ENCODE peak calls at places on chromosomes 3 and 15, in seven cellular contexts. H is CD4-positive, alpha-beta T cell; A is nephron progenitor cell; M is BJ; F is GM13976; W is colonic mucosa; B is neural crest cell. C is an unnamed sample.

GRCh38 chr3:8460815-8461482 is 40.7 kb upstream of the LMCD1 start:
- DNase-seq in H (no peak), A (no peak), M (peak), F (no peak), W (no peak), B (no peak), C (no peak)

GRCh38 chr15:65391732-65392131 is 13.9 kb upstream of the IGDCC3 start:
- DNase-seq in H (no peak), A (no peak), M (no peak), F (no peak), W (no peak), B (no peak), C (no peak)

GRCh38 chr3:21170964-21171363 is 580.0 kb downstream of the ZNF385D start:
- DNase-seq in H (no peak), A (peak), M (no peak), F (peak), W (no peak), B (peak), C (no peak)

GRCh38 chr3:178875157-178875556 is 196.5 kb downstream of the ZMAT3 start:
- DNase-seq in H (no peak), A (no peak), M (no peak), F (no peak), W (no peak), B (no peak), C (no peak)

GRCh38 chr3:115885621-115886020 is 262.3 kb downstream of the GAP43 start:
- DNase-seq in H (no peak), A (peak), M (no peak), F (no peak), W (no peak), B (no peak), C (no peak)

GRCh38 chr15:88498991-88499390 is 31.5 kb downstream of the MRPS11 start:
- DNase-seq in H (no peak), A (no peak), M (no peak), F (no peak), W (no peak), B (no peak), C (no peak)

GRCh38 chr15:81296673-81297072 is 27.3 kb downstream of the STARD5 start:
- DNase-seq in H (peak), A (no peak), M (no peak), F (peak), W (peak), B (no peak), C (no peak)

GRCh38 chr3:119346076-119346496 is 51.9 kb downstream of the ARHGAP31 start:
- DNase-seq in H (no peak), A (no peak), M (no peak), F (no peak), W (no peak), B (no peak), C (no peak)

GRCh38 chr3:181919375-181919774 is 207.7 kb downstream of the SOX2 start:
- DNase-seq in H (no peak), A (no peak), M (no peak), F (no peak), W (no peak), B (no peak), C (no peak)

GRCh38 chr15:55535436-55535835 is 27.4 kb upstream of the DNAAF4 start:
- DNase-seq in H (no peak), A (no peak), M (no peak), F (no peak), W (no peak), B (no peak), C (no peak)

GRCh38 chr15:75725719-75726607 is 13.3 kb upstream of the CSPG4 start:
- DNase-seq in H (no peak), A (no peak), M (no peak), F (no peak), W (no peak), B (no peak), C (no peak)

GRCh38 chr15:66923438-66923881 is 141.9 kb upstream of the SMAD3 start:
- DNase-seq in H (peak), A (peak), M (no peak), F (no peak), W (peak), B (peak), C (no peak)

GRCh38 chr3:161371441-161372320 is at the start of gene SPTSSB:
- DNase-seq in H (peak), A (peak), M (no peak), F (peak), W (peak), B (peak), C (no peak)

GRCh38 chr3:14383753-14384152 is 18.7 kb upstream of the SLC6A6 start:
- DNase-seq in H (no peak), A (no peak), M (no peak), F (no peak), W (no peak), B (no peak), C (no peak)

GRCh38 chr15:43465105-43465504 is 27.9 kb downstream of the TP53BP1 start:
- DNase-seq in H (no peak), A (no peak), M (peak), F (no peak), W (no peak), B (no peak), C (peak)

GRCh38 chr3:59313365-59313764 is 263.5 kb upstream of the CFAP20DC start:
- DNase-seq in H (peak), A (peak), M (no peak), F (peak), W (peak), B (peak), C (no peak)

GRCh38 chr3:52345521-52346110 is 29.5 kb downstream of the DNAH1 start:
- DNase-seq in H (no peak), A (no peak), M (no peak), F (no peak), W (no peak), B (no peak), C (no peak)

GRCh38 chr3:184666422-184666821 is 45.4 kb downstream of the MAGEF1 start:
- DNase-seq in H (no peak), A (no peak), M (no peak), F (no peak), W (no peak), B (no peak), C (no peak)

GRCh38 chr3:194087995-194088841 is 47.7 kb upstream of the HES1 start:
- DNase-seq in H (no peak), A (no peak), M (no peak), F (no peak), W (no peak), B (no peak), C (no peak)

GRCh38 chr15:62591842-62592838 is 427.1 kb upstream of the C2CD4B start:
- DNase-seq in H (no peak), A (no peak), M (no peak), F (no peak), W (no peak), B (no peak), C (peak)

GRCh38 chr3:3177861-3178497 is 1.5 kb downstream of the CRBN start:
- DNase-seq in H (no peak), A (no peak), M (no peak), F (no peak), W (no peak), B (no peak), C (no peak)

GRCh38 chr15:88987951-88988671 is 74.9 kb upstream of the MFGE8 start:
- DNase-seq in H (no peak), A (no peak), M (no peak), F (no peak), W (no peak), B (no peak), C (no peak)

GRCh38 chr15:60511351-60512157 is 32.6 kb upstream of the ICE2 start:
- DNase-seq in H (no peak), A (no peak), M (no peak), F (no peak), W (no peak), B (no peak), C (no peak)

GRCh38 chr3:151584603-151585002 is 123.7 kb upstream of the IGSF10 start:
- DNase-seq in H (no peak), A (no peak), M (no peak), F (peak), W (no peak), B (no peak), C (no peak)

GRCh38 chr15:31434418-31435255 is 108.0 kb downstream of the KLF13 start:
- DNase-seq in H (peak), A (no peak), M (peak), F (peak), W (peak), B (no peak), C (no peak)

GRCh38 chr15:90665288-90666134 is 51.6 kb upstream of the BLM start:
- DNase-seq in H (no peak), A (no peak), M (no peak), F (peak), W (peak), B (no peak), C (no peak)

GRCh38 chr15:100672959-100673358 is 70.6 kb downstream of the ASB7 start:
- DNase-seq in H (no peak), A (no peak), M (no peak), F (no peak), W (no peak), B (no peak), C (no peak)

GRCh38 chr15:60070838-60071493 is 66.9 kb downstream of the FOXB1 start:
- DNase-seq in H (no peak), A (no peak), M (peak), F (no peak), W (no peak), B (no peak), C (no peak)

GRCh38 chr15:72368315-72368714 is 7.5 kb downstream of the HEXA start:
- DNase-seq in H (no peak), A (no peak), M (no peak), F (no peak), W (no peak), B (no peak), C (no peak)

GRCh38 chr3:194407423-194407822 is 8.4 kb upstream of the GP5 start:
- DNase-seq in H (no peak), A (no peak), M (no peak), F (no peak), W (no peak), B (no peak), C (no peak)

GRCh38 chr3:171498921-171499320 is 38.7 kb upstream of the TNIK start:
- DNase-seq in H (no peak), A (no peak), M (no peak), F (no peak), W (no peak), B (no peak), C (no peak)

GRCh38 chr3:171494457-171495109 is 34.4 kb upstream of the TNIK start:
- DNase-seq in H (no peak), A (no peak), M (no peak), F (no peak), W (no peak), B (no peak), C (no peak)

GRCh38 chr3:171495413-171495812 is 35.2 kb upstream of the TNIK start:
- DNase-seq in H (no peak), A (no peak), M (no peak), F (no peak), W (no peak), B (no peak), C (no peak)

GRCh38 chr3:171497546-171497945 is 37.3 kb upstream of the TNIK start:
- DNase-seq in H (no peak), A (no peak), M (no peak), F (no peak), W (no peak), B (no peak), C (no peak)
- TF ChIP-seq CTCF in H (no peak), A (no peak), M (no peak), F (no peak), W (no peak), B (no peak), C (no peak)

GRCh38 chr3:65876028-65876420 is 162.7 kb downstream of the MAGI1 start:
- DNase-seq in H (no peak), A (no peak), M (no peak), F (no peak), W (no peak), B (no peak), C (no peak)
- TF ChIP-seq CTCF in H (no peak), A (no peak), M (no peak), F (no peak), W (no peak), B (no peak), C (no peak)

GRCh38 chr3:55721716-55722484 is 234.8 kb upstream of the WNT5A start:
- DNase-seq in H (no peak), A (peak), M (no peak), F (peak), W (peak), B (peak), C (no peak)
- TF ChIP-seq CTCF in H (no peak), A (peak), M (peak), F (peak), W (peak), B (peak), C (peak)

GRCh38 chr3:62559831-62560445 is 186.6 kb upstream of the FEZF2 start:
- DNase-seq in H (no peak), A (no peak), M (peak), F (no peak), W (no peak), B (no peak), C (no peak)
- TF ChIP-seq CTCF in H (no peak), A (peak), M (peak), F (peak), W (peak), B (peak), C (peak)

GRCh38 chr3:32399030-32399620 is 7.5 kb downstream of the CMTM7 start:
- DNase-seq in H (peak), A (peak), M (no peak), F (peak), W (peak), B (no peak), C (no peak)
- TF ChIP-seq CTCF in H (peak), A (peak), M (peak), F (peak), W (peak), B (peak), C (peak)